ENCODE peak calls at places on chromosomes 2 and 18, in six cellular contexts. H is SK-N-SH, M is K562, Y is GM12892, G is H1, U is GM12878. J is an unnamed sample.
A peak's percentile ranks its signal among the peaks of the same experiment; 100 is the strongest.

GRCh38 chr18:48946329-48946835 is 4.4 kb downstream of the SMAD7 start:
- DNase-seq in G (no peak), M (no peak), U (no peak), Y (no peak), H (peak; percentile 82), J (no peak)

GRCh38 chr2:227703961-227704360 is 13.9 kb downstream of the SLC19A3 start:
- DNase-seq in M (no peak), U (no peak), Y (no peak), G (no peak), H (no peak), J (no peak)

GRCh38 chr2:209577376-209578357 is 153.8 kb downstream of the MAP2 start:
- DNase-seq in H (no peak), U (no peak), Y (no peak), G (no peak), M (no peak), J (no peak)

GRCh38 chr2:9702604-9703084 is 71.8 kb upstream of the YWHAQ start:
- DNase-seq in H (no peak), U (no peak), M (no peak), G (no peak), Y (no peak), J (no peak)

GRCh38 chr2:69628325-69629038 is 15.1 kb downstream of the AAK1 start:
- DNase-seq in U (no peak), H (no peak), Y (no peak), M (no peak), G (no peak), J (no peak)

GRCh38 chr2:20371656-20372055 is 21.0 kb upstream of the PUM2 start:
- DNase-seq in G (no peak), H (no peak), M (no peak), Y (no peak), U (no peak), J (no peak)

GRCh38 chr2:160408575-160409291 is 84.9 kb downstream of the RBMS1 start:
- DNase-seq in G (no peak), M (no peak), U (no peak), Y (no peak), H (peak; percentile 30), J (no peak)

GRCh38 chr2:73969356-73969755 is 15.4 kb upstream of the TET3 start:
- DNase-seq in Y (no peak), U (no peak), G (no peak), H (no peak), M (no peak), J (no peak)

GRCh38 chr2:104769096-104769495 is 84.8 kb upstream of the POU3F3 start:
- DNase-seq in H (no peak), U (no peak), Y (no peak), M (no peak), G (no peak), J (no peak)

GRCh38 chr2:68368657-68369339 is 3.7 kb downstream of the PLEK start:
- DNase-seq in M (no peak), H (no peak), Y (no peak), G (no peak), U (no peak), J (no peak)

GRCh38 chr2:84885111-84885510 is 4.2 kb upstream of the TRABD2A start:
- DNase-seq in H (no peak), M (no peak), U (no peak), Y (no peak), G (no peak), J (no peak)

GRCh38 chr2:120450196-120450820 is 104.4 kb downstream of the INHBB start:
- DNase-seq in M (no peak), Y (no peak), H (no peak), G (no peak), U (no peak), J (no peak)

GRCh38 chr2:120175000-120175581 is 48.1 kb downstream of the TMEM185B start:
- DNase-seq in Y (no peak), H (peak; percentile 74), U (no peak), M (peak; percentile 70), G (no peak), J (no peak)

GRCh38 chr2:142875642-142876041 is 1.8 kb upstream of the KYNU start:
- DNase-seq in H (no peak), U (no peak), G (no peak), Y (no peak), M (no peak), J (no peak)

GRCh38 chr18:3773303-3773702 is 323.3 kb downstream of the TGIF1 start:
- DNase-seq in Y (no peak), M (no peak), G (no peak), U (no peak), H (no peak), J (no peak)

GRCh38 chr2:240464514-240465241 is 29.2 kb downstream of the GPC1 start:
- DNase-seq in Y (no peak), H (peak; percentile 8), U (no peak), G (no peak), M (no peak), J (no peak)

GRCh38 chr2:1833726-1834125 is 89.4 kb upstream of the PXDN start:
- DNase-seq in M (no peak), Y (no peak), G (no peak), H (no peak), U (no peak), J (no peak)

GRCh38 chr2:1836321-1836860 is 92.1 kb upstream of the PXDN start:
- DNase-seq in U (no peak), M (no peak), Y (no peak), G (no peak), H (no peak), J (no peak)

GRCh38 chr2:1837022-1837421 is 92.7 kb upstream of the PXDN start:
- DNase-seq in M (no peak), Y (no peak), G (no peak), U (no peak), H (no peak), J (no peak)

GRCh38 chr2:1837458-1837857 is 93.1 kb upstream of the PXDN start:
- DNase-seq in H (no peak), Y (no peak), G (no peak), M (no peak), U (no peak), J (no peak)

DNA sequence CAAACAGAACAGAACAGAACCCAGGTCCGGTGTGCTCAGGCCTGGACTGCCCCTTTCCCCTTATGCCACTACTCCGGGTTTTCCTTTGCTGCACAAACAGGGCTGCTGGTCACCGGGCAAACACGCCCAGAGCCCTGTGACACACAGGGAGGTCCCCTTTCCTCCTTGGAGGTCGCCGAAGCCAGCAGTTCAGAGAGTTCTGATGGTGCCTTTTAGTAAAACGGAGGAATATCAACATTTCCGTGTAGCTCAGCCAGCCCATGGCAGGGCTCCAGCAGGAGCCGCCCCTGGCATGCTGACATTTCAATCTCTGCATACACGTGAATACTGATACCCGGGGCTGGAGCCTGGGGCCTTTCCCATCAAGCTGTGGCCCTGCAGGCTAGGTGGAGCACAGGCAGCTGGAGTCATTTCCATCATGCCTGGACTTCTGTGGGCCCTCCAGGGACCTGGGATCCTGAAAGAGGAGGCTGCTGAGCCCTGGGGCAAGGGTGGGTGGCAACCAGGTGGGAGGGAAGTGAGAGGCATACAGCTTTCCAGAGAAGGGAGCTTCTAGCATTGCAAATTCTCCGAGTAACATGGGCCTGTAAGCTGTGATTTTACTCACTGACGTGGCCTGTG is 91.4 kb upstream of the PXDN start:
- DNase-seq in G (no peak), U (no peak), Y (no peak), H (no peak), M (no peak), J (no peak)
- TF ChIP-seq TAF1 in G (no peak), U (no peak), Y (no peak), H (no peak), M (no peak), J (no peak)

GRCh38 chr2:46849741-46850474 is 65.7 kb downstream of the MCFD2 start:
- DNase-seq in Y (no peak), G (no peak), M (peak; percentile 80), H (peak; percentile 46), U (no peak), J (no peak)

GRCh38 chr2:46847726-46848421 is 67.7 kb downstream of the MCFD2 start:
- DNase-seq in G (no peak), H (no peak), Y (no peak), M (no peak), U (no peak), J (no peak)

GRCh38 chr2:46847185-46847710 is 68.4 kb downstream of the MCFD2 start:
- DNase-seq in M (no peak), U (no peak), Y (no peak), G (no peak), H (peak; percentile 91), J (no peak)

GRCh38 chr2:46849080-46849715 is 66.4 kb downstream of the MCFD2 start:
- DNase-seq in U (no peak), H (no peak), G (no peak), M (peak; percentile 39), Y (no peak), J (no peak)

DNA sequence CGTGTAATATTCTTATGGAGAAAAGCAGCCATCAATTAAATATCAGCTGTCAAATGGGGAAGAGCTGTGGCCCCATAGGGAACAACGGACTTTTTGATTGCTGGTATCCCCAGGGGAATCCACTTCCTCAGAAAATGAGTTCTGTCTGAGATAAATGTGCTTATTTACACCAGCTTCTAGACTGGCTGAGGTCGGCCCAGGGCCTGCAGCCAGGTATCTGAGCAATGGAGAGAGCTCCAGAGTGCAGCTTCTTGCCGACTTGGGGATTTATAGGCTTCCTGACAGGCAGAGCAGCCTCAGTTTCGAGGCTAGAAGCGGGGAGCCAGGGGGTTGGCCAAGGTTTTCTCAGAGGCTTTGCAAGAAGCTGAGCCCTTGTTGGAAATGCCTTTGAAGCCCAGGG is 67.2 kb downstream of the MCFD2 start:
- DNase-seq in G (no peak), U (no peak), H (no peak), Y (no peak), M (no peak), J (no peak)
- TF ChIP-seq TAF1 in G (no peak), U (no peak), H (no peak), Y (no peak), M (no peak), J (no peak)

DNA sequence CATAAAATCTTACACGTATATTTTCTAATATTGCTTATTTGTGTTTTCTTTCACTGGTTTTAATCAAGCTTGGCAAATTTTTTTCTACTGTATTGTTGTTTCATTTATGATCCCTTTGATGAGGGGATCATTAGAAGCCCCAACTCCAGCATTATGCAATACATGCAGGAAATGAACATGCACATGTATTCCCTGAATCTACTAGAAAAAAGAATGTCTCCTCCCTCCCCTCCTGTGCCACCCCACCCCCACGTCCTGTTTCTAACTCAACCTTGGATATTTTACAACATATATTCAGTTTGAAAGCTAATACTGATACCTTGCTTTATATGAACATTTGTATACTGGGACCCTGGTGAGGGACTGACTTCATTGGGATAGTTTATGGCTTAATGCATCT is 53.0 kb downstream of the EML6 start:
- DNase-seq in G (no peak), M (no peak), H (no peak), Y (no peak), U (no peak), J (no peak)
- TF ChIP-seq TAF1 in G (no peak), M (no peak), H (no peak), Y (no peak), U (no peak), J (no peak)

DNA sequence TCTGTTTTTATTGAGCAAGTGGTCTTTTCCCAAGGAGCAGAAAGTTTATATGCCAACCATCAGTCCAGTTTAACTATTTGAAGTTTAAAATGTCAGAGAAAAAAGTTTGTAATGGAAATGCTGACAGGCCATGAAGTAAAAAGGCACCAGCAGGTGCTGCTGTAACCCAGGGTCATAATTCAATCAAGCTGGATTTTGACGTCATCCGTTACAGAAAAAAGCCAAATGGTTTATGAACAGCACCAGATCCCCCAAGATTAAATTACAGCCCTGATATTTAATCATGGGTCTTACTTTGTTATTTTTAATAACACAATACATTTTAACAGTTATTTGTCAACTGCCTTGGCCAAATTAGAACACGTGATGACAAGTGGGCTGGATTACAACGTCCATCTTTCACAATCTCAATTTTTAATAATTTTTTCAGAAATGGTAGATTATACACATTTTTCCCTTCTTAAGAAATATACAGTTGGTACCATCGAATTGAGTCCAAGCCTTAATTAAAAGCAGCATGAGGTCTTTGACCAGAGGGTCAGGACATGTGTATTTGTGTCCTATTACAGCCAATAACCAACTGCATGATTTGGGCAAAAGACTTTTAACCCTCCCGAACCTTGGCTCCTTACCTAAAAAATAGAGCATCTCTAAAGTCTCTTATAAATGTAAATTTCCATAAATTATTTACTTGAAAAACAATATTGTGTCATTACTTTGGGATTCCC is 10.0 kb downstream of the TCF4 start:
- DNase-seq in U (no peak), H (peak; percentile 61), Y (no peak), G (no peak), M (no peak), J (no peak)
- TF ChIP-seq TAF1 in U (no peak), H (no peak), Y (no peak), G (no peak), M (no peak), J (no peak)

J was measured in GM12891.